ENCODE peak calls at places on chromosomes 6 and 20, in ten cellular contexts. P is NCI-H1417; C is left cardiac atrium; T is CD8-positive, alpha-beta memory T cell; B is EL; U is fibroblast of pulmonary artery; J is activated naive CD8-positive, alpha-beta T cell treated with anti-CD3 and anti-CD28 coated beads, Interleukin-2, amount 50 U/mL, for 24 hours; Y is NCI-H69; Q is stimulated activated CD4-positive, alpha-beta T cell treated with anti-CD3 and anti-CD28 coated beads, Interleukin-4, amount 100 ng/mL, for 1 hour; F is neural crest cell. O is an unnamed sample.

GRCh38 chr6:1129141-1129540 is 182.8 kb upstream of the FOXQ1 start:
- DNase-seq in Q (no peak), B (no peak), C (no peak), P (no peak), J (no peak), T (no peak), U (no peak), F (no peak), Y (no peak), O (no peak)

GRCh38 chr6:157428418-157429202 is 47.6 kb downstream of the ZDHHC14 start:
- DNase-seq in Q (peak), F (no peak), B (peak), C (no peak), U (no peak), P (no peak), Y (no peak), J (peak), T (no peak), O (no peak)

GRCh38 chr6:17352302-17352701 is 41.1 kb upstream of the CAP2 start:
- DNase-seq in T (no peak), P (no peak), C (no peak), J (no peak), Q (no peak), Y (no peak), U (no peak), B (peak), F (no peak), O (no peak)

GRCh38 chr20:62550087-62550565 is 74.3 kb upstream of the GATA5 start:
- DNase-seq in F (no peak), T (no peak), C (peak), U (no peak), Y (no peak), J (no peak), B (no peak), P (no peak), Q (no peak), O (no peak)

GRCh38 chr20:35000922-35001595 is 45.4 kb downstream of the MYH7B start:
- DNase-seq in T (no peak), Y (no peak), U (no peak), B (no peak), J (no peak), C (peak), Q (no peak), F (no peak), P (no peak), O (no peak)

GRCh38 chr20:54255157-54255556 is 47.3 kb downstream of the PFDN4 start:
- DNase-seq in C (no peak), Q (no peak), Y (no peak), J (no peak), P (no peak), U (peak), T (no peak), F (no peak), B (no peak), O (no peak)

GRCh38 chr6:157219201-157220200 is 103.8 kb downstream of the TMEM242 start:
- DNase-seq in B (peak), F (no peak), P (no peak), U (peak), C (no peak), Q (no peak), J (no peak), T (no peak), Y (peak), O (no peak)

GRCh38 chr20:53926428-53927028 is 143.9 kb downstream of the BCAS1 start:
- DNase-seq in B (peak), P (no peak), U (peak), Y (no peak), F (no peak), C (no peak), J (no peak), Q (no peak), T (no peak), O (no peak)

GRCh38 chr20:14724465-14724864 is 387.1 kb upstream of the FLRT3 start:
- DNase-seq in P (no peak), Q (no peak), F (no peak), Y (no peak), B (no peak), C (no peak), J (no peak), T (no peak), U (no peak), O (no peak)

GRCh38 chr6:37867756-37868446 is 48.4 kb downstream of the ZFAND3 start:
- DNase-seq in B (no peak), Q (no peak), P (no peak), J (no peak), U (no peak), F (no peak), C (no peak), T (no peak), Y (no peak), O (no peak)

O was measured in NCI-H2081.